ENCODE peak calls at places on chromosomes 11 and 22, in eight cellular contexts. I is foreskin fibroblast, H is pancreas, L is foreskin keratinocyte, T is bronchial epithelial cell, G is kidney, E is GM20000, R is stomach. C is an unnamed sample.

GRCh38 chr11:130721736-130722135 is 194.5 kb downstream of the SNX19 start:
- DNase-seq in G (no peak), I (peak), E (no peak), R (no peak), L (peak), H (no peak), T (peak), C (no peak)

GRCh38 chr11:73995247-73995646 is 12.6 kb upstream of the UCP2 start:
- DNase-seq in G (no peak), E (peak), L (no peak), I (no peak), T (no peak), H (no peak), R (no peak), C (no peak)

GRCh38 chr11:85941380-85941973 is 86.3 kb downstream of the CCDC83 start:
- DNase-seq in R (peak), H (no peak), I (peak), T (peak), E (peak), L (no peak), G (no peak), C (no peak)

GRCh38 chr11:126480410-126481302 is 125.2 kb downstream of the ST3GAL4 start:
- DNase-seq in H (peak), I (peak), T (peak), E (peak), G (peak), R (peak), L (peak), C (peak)

GRCh38 chr22:22884888-22885840 is 2.5 kb upstream of the IGLL5 start:
- DNase-seq in H (no peak), T (no peak), R (no peak), G (peak), E (peak), L (no peak), I (no peak), C (no peak)

GRCh38 chr11:34564406-34564805 is 50.8 kb upstream of the ELF5 start:
- DNase-seq in G (no peak), L (peak), H (no peak), I (peak), E (no peak), R (no peak), T (peak), C (peak)

GRCh38 chr11:71286701-71287643 is 34.6 kb upstream of the SHANK2 start:
- DNase-seq in L (peak), G (peak), H (peak), E (no peak), I (peak), R (peak), T (peak), C (peak)

GRCh38 chr11:79353706-79354105 is 87.1 kb downstream of the TENM4 start:
- DNase-seq in T (no peak), E (no peak), I (peak), L (no peak), H (no peak), R (no peak), G (no peak), C (no peak)

GRCh38 chr11:119418759-119419158 is 4.2 kb downstream of the THY1 start:
- DNase-seq in H (no peak), G (no peak), R (no peak), E (no peak), T (no peak), L (no peak), I (no peak), C (no peak)

GRCh38 chr22:44786136-44786535 is 33.8 kb downstream of the ARHGAP8 start:
- DNase-seq in G (no peak), I (no peak), R (no peak), E (no peak), L (no peak), H (no peak), T (no peak), C (no peak)

GRCh38 chr11:30710216-30710615 is 124.1 kb upstream of the MPPED2 start:
- DNase-seq in R (no peak), I (no peak), G (no peak), H (no peak), E (no peak), T (no peak), L (no peak), C (no peak)

GRCh38 chr11:78737891-78738290 is 163.2 kb upstream of the NARS2 start:
- DNase-seq in I (no peak), E (no peak), H (no peak), L (no peak), T (no peak), G (no peak), R (no peak), C (no peak)

GRCh38 chr22:47292546-47293320 is 530.3 kb downstream of the TBC1D22A start:
- DNase-seq in L (no peak), I (peak), R (peak), G (no peak), H (no peak), T (no peak), E (no peak), C (no peak)

GRCh38 chr11:103380031-103380430 is 270.8 kb downstream of the DYNC2H1 start:
- DNase-seq in T (peak), R (no peak), H (no peak), E (no peak), L (no peak), I (no peak), G (no peak), C (no peak)

GRCh38 chr11:103384652-103385051 is 275.4 kb downstream of the DYNC2H1 start:
- DNase-seq in R (no peak), G (no peak), H (no peak), I (no peak), E (no peak), T (no peak), L (no peak), C (no peak)

DNA sequence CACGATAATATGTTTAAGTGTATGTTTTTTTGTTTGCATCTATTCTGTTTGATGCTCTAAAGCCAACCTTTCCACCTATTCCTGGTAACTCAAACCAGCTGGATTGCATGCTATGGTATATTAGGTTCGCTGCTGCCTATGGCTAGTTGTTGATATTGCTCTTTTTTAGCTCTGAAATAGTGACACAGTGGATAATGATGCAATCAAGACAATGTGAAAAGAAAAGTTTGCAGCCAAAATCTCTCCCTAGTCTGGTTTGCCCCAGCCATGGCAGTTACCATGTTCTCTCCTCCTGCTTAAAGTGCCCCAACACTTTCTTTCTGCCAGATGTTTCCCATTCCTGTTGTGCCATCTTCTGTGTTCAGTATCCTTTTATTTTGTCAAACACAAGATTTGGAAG is 269.7 kb downstream of the DYNC2H1 start:
- DNase-seq in I (peak), E (no peak), T (no peak), R (no peak), G (no peak), H (no peak), L (no peak), C (no peak)
- TF ChIP-seq CTCF in I (no peak), E (no peak), T (no peak), R (no peak), G (no peak), H (no peak), L (no peak), C (no peak)

GRCh38 chr22:40534379-40535188 is 101.9 kb downstream of the MRTFA start:
- DNase-seq in L (no peak), G (no peak), R (no peak), T (peak), H (no peak), E (peak), I (peak), C (no peak)
- TF ChIP-seq CTCF in L (no peak), G (no peak), R (no peak), T (no peak), H (no peak), E (no peak), I (no peak), C (no peak)

GRCh38 chr11:20601221-20601914 is 2.0 kb downstream of the SLC6A5 start:
- DNase-seq in G (no peak), H (no peak), T (no peak), E (no peak), R (no peak), I (no peak), L (no peak), C (no peak)
- TF ChIP-seq CTCF in G (no peak), H (no peak), T (no peak), E (no peak), R (no peak), I (no peak), L (peak), C (no peak)

GRCh38 chr11:13462311-13462927 is 603 bp downstream of the BTBD10 start:
- DNase-seq in R (peak), G (no peak), H (peak), T (peak), L (peak), I (peak), E (peak), C (peak)
- TF ChIP-seq CTCF in R (no peak), G (no peak), H (no peak), T (no peak), L (no peak), I (no peak), E (no peak), C (no peak)

GRCh38 chr11:92960886-92961285 is 8.6 kb upstream of the MTNR1B start:
- DNase-seq in T (no peak), G (no peak), L (no peak), H (no peak), R (no peak), I (no peak), E (no peak), C (no peak)
- TF ChIP-seq CTCF in T (no peak), G (no peak), L (no peak), H (no peak), R (no peak), I (no peak), E (no peak), C (no peak)

GRCh38 chr11:4821021-4821420 is at the start of gene OR51F2:
- DNase-seq in T (no peak), G (no peak), L (no peak), R (no peak), H (no peak), E (no peak), I (no peak), C (no peak)

GRCh38 chr11:4830909-4831308 is 9.8 kb downstream of the OR51F2 start:
- DNase-seq in R (no peak), L (no peak), E (no peak), G (peak), T (no peak), I (no peak), H (no peak), C (no peak)

GRCh38 chr11:4825132-4825531 is 4.0 kb downstream of the OR51F2 start:
- DNase-seq in G (no peak), E (no peak), T (no peak), H (no peak), R (no peak), L (no peak), I (no peak), C (no peak)

GRCh38 chr11:4826425-4826824 is 5.3 kb downstream of the OR51F2 start:
- DNase-seq in I (peak), T (no peak), R (no peak), H (no peak), G (no peak), L (no peak), E (no peak), C (no peak)
- TF ChIP-seq CTCF in I (no peak), T (peak), R (no peak), H (no peak), G (peak), L (peak), E (no peak), C (no peak)

GRCh38 chr11:127998421-127998820 is 588.9 kb downstream of the ETS1 start:
- DNase-seq in G (no peak), H (no peak), E (no peak), T (peak), R (no peak), L (peak), I (peak), C (no peak)

GRCh38 chr11:127996825-127997224 is 590.5 kb downstream of the ETS1 start:
- DNase-seq in G (no peak), R (no peak), L (no peak), T (no peak), I (peak), H (no peak), E (no peak), C (no peak)

GRCh38 chr11:127994736-127995135 is 592.6 kb downstream of the ETS1 start:
- DNase-seq in E (no peak), I (peak), G (no peak), R (no peak), L (peak), T (peak), H (no peak), C (no peak)

GRCh38 chr11:127993788-127994187 is 593.6 kb downstream of the ETS1 start:
- DNase-seq in I (no peak), R (no peak), E (no peak), L (no peak), T (no peak), G (no peak), H (no peak), C (no peak)
- TF ChIP-seq CTCF in I (no peak), R (no peak), E (no peak), L (no peak), T (no peak), G (no peak), H (no peak), C (no peak)

GRCh38 chr11:10181811-10182210 is 112.2 kb downstream of the SBF2 start:
- DNase-seq in T (peak), R (no peak), G (no peak), H (no peak), E (peak), L (no peak), I (peak), C (no peak)
- TF ChIP-seq CTCF in T (no peak), R (peak), G (peak), H (no peak), E (no peak), L (peak), I (no peak), C (peak)